ENCODE peak calls at places on chromosomes 4 and X, in six cellular contexts. One of them, this sample, is unnamed.

GRCh38 chr4:22434895-22435294 is 81.0 kb downstream of the ADGRA3 start:
- DNase-seq in cardiac fibroblast: peak
- DNase-seq in heart left ventricle: peak
- DNase-seq in WTC11: peak
- DNase-seq in cardiac muscle cell: peak
- DNase-seq in heart right ventricle: no peak
- DNase-seq in this sample: no peak

GRCh38 chr4:41323706-41324105 is 67.0 kb downstream of the UCHL1 start:
- DNase-seq in cardiac fibroblast: no peak
- DNase-seq in heart left ventricle: no peak
- DNase-seq in WTC11: no peak
- DNase-seq in cardiac muscle cell: no peak
- DNase-seq in heart right ventricle: no peak
- DNase-seq in this sample: no peak

GRCh38 chrX:146224442-146224841 is 406.8 kb downstream of the SLITRK2 start:
- DNase-seq in cardiac fibroblast: no peak
- DNase-seq in heart left ventricle: no peak
- DNase-seq in WTC11: no peak
- DNase-seq in cardiac muscle cell: no peak
- DNase-seq in heart right ventricle: no peak
- DNase-seq in this sample: no peak

GRCh38 chr4:174564529-174564928 is 42.2 kb upstream of the HPGD start:
- DNase-seq in cardiac fibroblast: no peak
- DNase-seq in heart left ventricle: no peak
- DNase-seq in WTC11: no peak
- DNase-seq in cardiac muscle cell: no peak
- DNase-seq in heart right ventricle: no peak
- DNase-seq in this sample: no peak

GRCh38 chr4:30399476-30399875 is 320.7 kb upstream of the PCDH7 start:
- DNase-seq in cardiac fibroblast: no peak
- DNase-seq in heart left ventricle: no peak
- DNase-seq in WTC11: no peak
- DNase-seq in cardiac muscle cell: no peak
- DNase-seq in heart right ventricle: no peak
- DNase-seq in this sample: no peak

GRCh38 chr4:7984286-7984925 is 44.7 kb upstream of the AFAP1 start:
- DNase-seq in cardiac fibroblast: no peak
- DNase-seq in heart left ventricle: no peak
- DNase-seq in WTC11: no peak
- DNase-seq in cardiac muscle cell: no peak
- DNase-seq in heart right ventricle: no peak
- DNase-seq in this sample: peak

GRCh38 chr4:140856692-140857091 is 100.5 kb upstream of the TBC1D9 start:
- DNase-seq in cardiac fibroblast: peak
- DNase-seq in heart left ventricle: peak
- DNase-seq in WTC11: no peak
- DNase-seq in cardiac muscle cell: no peak
- DNase-seq in heart right ventricle: no peak
- DNase-seq in this sample: no peak

GRCh38 chrX:82237328-82237727 is 1035.4 kb downstream of the SH3BGRL start:
- DNase-seq in cardiac fibroblast: no peak
- DNase-seq in heart left ventricle: no peak
- DNase-seq in WTC11: no peak
- DNase-seq in cardiac muscle cell: no peak
- DNase-seq in heart right ventricle: no peak
- DNase-seq in this sample: no peak

GRCh38 chr4:8905236-8905772 is 33.7 kb upstream of the HMX1 start:
- DNase-seq in cardiac fibroblast: no peak
- DNase-seq in heart left ventricle: no peak
- DNase-seq in WTC11: peak
- DNase-seq in cardiac muscle cell: no peak
- DNase-seq in heart right ventricle: no peak
- DNase-seq in this sample: no peak

GRCh38 chr4:17072483-17072882 is 174.0 kb upstream of the LDB2 start:
- DNase-seq in cardiac fibroblast: no peak
- DNase-seq in heart left ventricle: peak
- DNase-seq in WTC11: no peak
- DNase-seq in cardiac muscle cell: no peak
- DNase-seq in heart right ventricle: no peak
- DNase-seq in this sample: no peak

GRCh38 chr4:48635310-48635709 is 144.8 kb downstream of the FRYL start:
- DNase-seq in cardiac fibroblast: peak
- DNase-seq in heart left ventricle: no peak
- DNase-seq in WTC11: no peak
- DNase-seq in cardiac muscle cell: no peak
- DNase-seq in heart right ventricle: no peak
- DNase-seq in this sample: no peak

GRCh38 chr4:155025762-155026457 is 182.5 kb upstream of the NPY2R start:
- DNase-seq in cardiac fibroblast: peak
- DNase-seq in heart left ventricle: peak
- DNase-seq in WTC11: peak
- DNase-seq in cardiac muscle cell: peak
- DNase-seq in heart right ventricle: peak
- DNase-seq in this sample: peak

GRCh38 chrX:145848451-145848850 is 30.8 kb downstream of the SLITRK2 start:
- DNase-seq in cardiac fibroblast: no peak
- DNase-seq in heart left ventricle: no peak
- DNase-seq in WTC11: no peak
- DNase-seq in cardiac muscle cell: no peak
- DNase-seq in heart right ventricle: no peak
- DNase-seq in this sample: no peak

GRCh38 chrX:74606799-74607198 is 7.6 kb downstream of the RLIM start:
- DNase-seq in cardiac fibroblast: no peak
- DNase-seq in heart left ventricle: no peak
- DNase-seq in WTC11: no peak
- DNase-seq in cardiac muscle cell: no peak
- DNase-seq in heart right ventricle: no peak
- DNase-seq in this sample: no peak

GRCh38 chr4:11133868-11134267 is 294.8 kb downstream of the HS3ST1 start:
- DNase-seq in cardiac fibroblast: no peak
- DNase-seq in heart left ventricle: no peak
- DNase-seq in WTC11: no peak
- DNase-seq in cardiac muscle cell: no peak
- DNase-seq in heart right ventricle: no peak
- DNase-seq in this sample: no peak

GRCh38 chr4:168200685-168201084 is 108.3 kb downstream of the ANXA10 start:
- DNase-seq in cardiac fibroblast: peak
- DNase-seq in heart left ventricle: no peak
- DNase-seq in WTC11: no peak
- DNase-seq in cardiac muscle cell: no peak
- DNase-seq in heart right ventricle: no peak
- DNase-seq in this sample: no peak

GRCh38 chr4:74335341-74336019 is 27.2 kb downstream of the EPGN start:
- DNase-seq in cardiac fibroblast: no peak
- DNase-seq in heart left ventricle: no peak
- DNase-seq in WTC11: no peak
- DNase-seq in cardiac muscle cell: no peak
- DNase-seq in heart right ventricle: no peak
- DNase-seq in this sample: no peak

GRCh38 chr4:128879283-128879682 is 69.8 kb downstream of the JADE1 start:
- DNase-seq in cardiac fibroblast: no peak
- DNase-seq in heart left ventricle: no peak
- DNase-seq in WTC11: no peak
- DNase-seq in cardiac muscle cell: no peak
- DNase-seq in heart right ventricle: no peak
- DNase-seq in this sample: no peak

GRCh38 chrX:49237060-49237459 is 1.8 kb downstream of the CCDC22 start:
- DNase-seq in cardiac fibroblast: no peak
- DNase-seq in heart left ventricle: no peak
- DNase-seq in WTC11: no peak
- DNase-seq in cardiac muscle cell: no peak
- DNase-seq in heart right ventricle: no peak
- DNase-seq in this sample: no peak

GRCh38 chrX:20269848-20270556 is 3.3 kb upstream of the RPS6KA3 start:
- DNase-seq in cardiac fibroblast: no peak
- DNase-seq in heart left ventricle: no peak
- DNase-seq in WTC11: no peak
- DNase-seq in cardiac muscle cell: no peak
- DNase-seq in heart right ventricle: no peak
- DNase-seq in this sample: no peak

GRCh38 chr4:151658959-151659593 is 101.7 kb downstream of the GATB start:
- DNase-seq in cardiac fibroblast: peak
- DNase-seq in heart left ventricle: no peak
- DNase-seq in WTC11: no peak
- DNase-seq in cardiac muscle cell: no peak
- DNase-seq in heart right ventricle: no peak
- DNase-seq in this sample: no peak

GRCh38 chr4:155497306-155497705 is 120.5 kb upstream of the MAP9 start:
- DNase-seq in cardiac fibroblast: no peak
- DNase-seq in heart left ventricle: no peak
- DNase-seq in WTC11: no peak
- DNase-seq in cardiac muscle cell: no peak
- DNase-seq in heart right ventricle: no peak
- DNase-seq in this sample: no peak

GRCh38 chr4:187176261-187176910 is 452.7 kb upstream of the FAT1 start:
- DNase-seq in cardiac fibroblast: no peak
- DNase-seq in heart left ventricle: no peak
- DNase-seq in WTC11: no peak
- DNase-seq in cardiac muscle cell: no peak
- DNase-seq in heart right ventricle: no peak
- DNase-seq in this sample: no peak

GRCh38 chr4:15809058-15809457 is 30.9 kb downstream of the CD38 start:
- DNase-seq in cardiac fibroblast: no peak
- DNase-seq in heart left ventricle: no peak
- DNase-seq in WTC11: no peak
- DNase-seq in cardiac muscle cell: no peak
- DNase-seq in heart right ventricle: no peak
- DNase-seq in this sample: no peak

GRCh38 chrX:15973299-15973698 is 118.7 kb upstream of the AP1S2 start:
- DNase-seq in cardiac fibroblast: peak
- DNase-seq in heart left ventricle: peak
- DNase-seq in WTC11: peak
- DNase-seq in cardiac muscle cell: peak
- DNase-seq in heart right ventricle: no peak
- DNase-seq in this sample: no peak

GRCh38 chrX:67673741-67674274 is 130.0 kb downstream of the AR start:
- DNase-seq in cardiac fibroblast: no peak
- DNase-seq in heart left ventricle: no peak
- DNase-seq in WTC11: no peak
- DNase-seq in cardiac muscle cell: no peak
- DNase-seq in heart right ventricle: no peak
- DNase-seq in this sample: no peak

GRCh38 chr4:76689079-76689817 is 208.7 kb downstream of the SOWAHB start:
- DNase-seq in cardiac fibroblast: peak
- DNase-seq in heart left ventricle: peak
- DNase-seq in WTC11: peak
- DNase-seq in cardiac muscle cell: peak
- DNase-seq in heart right ventricle: peak
- DNase-seq in this sample: peak

GRCh38 chrX:130523460-130524394 is 121.9 kb downstream of the RBMX2 start:
- DNase-seq in cardiac fibroblast: peak
- DNase-seq in heart left ventricle: peak
- DNase-seq in WTC11: peak
- DNase-seq in cardiac muscle cell: peak
- DNase-seq in heart right ventricle: peak
- DNase-seq in this sample: no peak

GRCh38 chr4:99614491-99614890 is 39.9 kb downstream of the MTTP start:
- DNase-seq in cardiac fibroblast: no peak
- DNase-seq in heart left ventricle: no peak
- DNase-seq in WTC11: no peak
- DNase-seq in cardiac muscle cell: no peak
- DNase-seq in heart right ventricle: no peak
- DNase-seq in this sample: no peak

GRCh38 chr4:99617374-99617773 is 40.3 kb downstream of the C4orf54 start:
- DNase-seq in cardiac fibroblast: no peak
- DNase-seq in heart left ventricle: no peak
- DNase-seq in WTC11: no peak
- DNase-seq in cardiac muscle cell: no peak
- DNase-seq in heart right ventricle: no peak
- DNase-seq in this sample: no peak

GRCh38 chr4:99612281-99612680 is 37.7 kb downstream of the MTTP start:
- DNase-seq in cardiac fibroblast: no peak
- DNase-seq in heart left ventricle: no peak
- DNase-seq in WTC11: no peak
- DNase-seq in cardiac muscle cell: no peak
- DNase-seq in heart right ventricle: no peak
- DNase-seq in this sample: no peak

GRCh38 chr4:99612704-99613103 is 38.1 kb downstream of the MTTP start:
- DNase-seq in cardiac fibroblast: no peak
- DNase-seq in heart left ventricle: no peak
- DNase-seq in WTC11: no peak
- DNase-seq in cardiac muscle cell: no peak
- DNase-seq in heart right ventricle: no peak
- DNase-seq in this sample: no peak

DNA sequence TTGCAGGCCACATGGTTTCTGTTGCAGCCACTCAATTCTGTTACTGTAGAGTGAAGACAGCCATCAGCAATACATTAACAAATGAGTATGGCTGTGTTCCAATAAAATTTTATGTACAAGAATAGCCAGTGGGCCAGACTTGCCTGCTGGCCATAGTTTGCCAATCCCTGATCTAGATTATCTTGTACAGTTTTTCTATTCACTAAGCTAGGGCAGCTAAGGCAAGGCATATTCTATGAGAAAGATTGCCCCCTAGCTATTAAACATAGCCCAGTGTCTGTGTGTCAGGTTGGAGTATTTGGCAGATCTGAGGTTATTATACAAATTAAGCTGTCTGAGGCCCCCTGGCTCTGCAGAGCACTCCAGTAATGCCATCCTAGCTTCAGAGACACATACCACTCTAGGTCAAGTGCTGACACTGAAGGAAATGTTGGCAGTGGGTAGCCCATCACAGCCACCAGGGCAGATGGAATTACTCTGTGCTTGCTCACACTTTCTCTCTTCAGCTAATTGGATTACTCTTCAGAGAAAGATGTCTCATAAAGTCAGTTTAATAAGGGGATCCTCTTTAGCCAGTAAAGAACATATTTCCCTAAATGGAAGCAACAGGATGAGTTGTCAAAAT is 40.7 kb downstream of the MTTP start:
- DNase-seq in cardiac fibroblast: no peak
- DNase-seq in heart left ventricle: peak
- DNase-seq in WTC11: no peak
- DNase-seq in cardiac muscle cell: peak
- DNase-seq in heart right ventricle: peak
- DNase-seq in this sample: no peak
- TF ChIP-seq CTCF in cardiac fibroblast: no peak
- TF ChIP-seq CTCF in heart left ventricle: peak
- TF ChIP-seq CTCF in WTC11: no peak
- TF ChIP-seq CTCF in cardiac muscle cell: no peak
- TF ChIP-seq CTCF in heart right ventricle: peak
- TF ChIP-seq CTCF in this sample: no peak

GRCh38 chr4:134906404-134907023 is 704.9 kb upstream of the PABPC4L start:
- DNase-seq in cardiac fibroblast: peak
- DNase-seq in heart left ventricle: no peak
- DNase-seq in WTC11: no peak
- DNase-seq in cardiac muscle cell: peak
- DNase-seq in heart right ventricle: no peak
- DNase-seq in this sample: no peak
- TF ChIP-seq CTCF in cardiac fibroblast: no peak
- TF ChIP-seq CTCF in heart left ventricle: peak
- TF ChIP-seq CTCF in WTC11: peak
- TF ChIP-seq CTCF in cardiac muscle cell: peak
- TF ChIP-seq CTCF in heart right ventricle: peak
- TF ChIP-seq CTCF in this sample: no peak

GRCh38 chr4:108103096-108103495 is 65.6 kb downstream of the LEF1 start:
- DNase-seq in cardiac fibroblast: no peak
- DNase-seq in heart left ventricle: no peak
- DNase-seq in WTC11: no peak
- DNase-seq in cardiac muscle cell: no peak
- DNase-seq in heart right ventricle: no peak
- DNase-seq in this sample: no peak
- TF ChIP-seq CTCF in cardiac fibroblast: no peak
- TF ChIP-seq CTCF in heart left ventricle: no peak
- TF ChIP-seq CTCF in WTC11: no peak
- TF ChIP-seq CTCF in cardiac muscle cell: no peak
- TF ChIP-seq CTCF in heart right ventricle: no peak
- TF ChIP-seq CTCF in this sample: no peak

GRCh38 chr4:132818091-132818490 is 331.0 kb upstream of the PCDH10 start:
- DNase-seq in cardiac fibroblast: no peak
- DNase-seq in heart left ventricle: no peak
- DNase-seq in WTC11: peak
- DNase-seq in cardiac muscle cell: peak
- DNase-seq in heart right ventricle: no peak
- DNase-seq in this sample: no peak
- TF ChIP-seq CTCF in cardiac fibroblast: no peak
- TF ChIP-seq CTCF in heart left ventricle: no peak
- TF ChIP-seq CTCF in WTC11: peak
- TF ChIP-seq CTCF in cardiac muscle cell: no peak
- TF ChIP-seq CTCF in heart right ventricle: no peak
- TF ChIP-seq CTCF in this sample: no peak